ENCODE peak calls at places on chromosomes 3 and 15, in six cellular contexts. S is H9, M is H1, T is neuronal stem cell, U is trophoblast cell, J is IMR-90. R is an unnamed sample.
A peak's percentile ranks its signal among the peaks of the same experiment; 100 is the strongest.

GRCh38 chr3:104831076-104831475 is 535.6 kb upstream of the ALCAM start:
- DNase-seq in S (no peak), M (no peak), T (no peak), U (no peak), J (peak; percentile 18), R (no peak)

GRCh38 chr3:187490366-187490765 is 122.2 kb downstream of the RTP4 start:
- DNase-seq in S (no peak), M (no peak), T (no peak), U (no peak), J (no peak), R (peak; percentile 6)

GRCh38 chr3:11331101-11331500 is 58.9 kb downstream of the ATG7 start:
- DNase-seq in S (no peak), M (no peak), T (no peak), U (no peak), J (peak; percentile 59), R (no peak)

GRCh38 chr3:126274735-126275734 is 82.2 kb downstream of the KLF15 start:
- DNase-seq in S (no peak), M (no peak), T (no peak), U (no peak), J (no peak), R (no peak)

GRCh38 chr3:39166932-39167532 is 13.6 kb upstream of the CSRNP1 start:
- DNase-seq in S (no peak), M (no peak), T (no peak), U (no peak), J (peak; percentile 93), R (peak; percentile 98)

GRCh38 chr15:38991701-38992100 is 427.1 kb upstream of the RASGRP1 start:
- DNase-seq in S (no peak), M (no peak), T (no peak), U (no peak), J (no peak), R (no peak)

GRCh38 chr3:196563721-196564225 is 4.6 kb downstream of the WDR53 start:
- DNase-seq in S (no peak), M (no peak), T (no peak), U (no peak), J (peak; percentile 34), R (peak; percentile 23)

GRCh38 chr3:106342386-106342785 is 473.6 kb upstream of the CBLB start:
- DNase-seq in S (no peak), M (no peak), T (no peak), U (no peak), J (no peak), R (no peak)

GRCh38 chr15:100810831-100811230 is 68.8 kb upstream of the ALDH1A3 start:
- DNase-seq in S (no peak), M (no peak), T (no peak), U (no peak), J (no peak), R (no peak)

GRCh38 chr3:171465768-171466167 is 5.6 kb upstream of the TNIK start:
- DNase-seq in S (no peak), M (no peak), T (no peak), U (no peak), J (no peak), R (no peak)

GRCh38 chr3:107803170-107803569 is 280.4 kb downstream of the BBX start:
- DNase-seq in S (no peak), M (no peak), T (no peak), U (no peak), J (no peak), R (no peak)

GRCh38 chr3:110174908-110175307 is 837.6 kb upstream of the DPPA4 start:
- DNase-seq in S (no peak), M (no peak), T (no peak), U (no peak), J (peak; percentile 47), R (no peak)

GRCh38 chr3:185361920-185362319 is 1.0 kb upstream of the MAP3K13 start:
- DNase-seq in S (no peak), M (no peak), T (no peak), U (no peak), J (peak; percentile 51), R (peak; percentile 70)

GRCh38 chr3:49124203-49124602 is 3.6 kb upstream of the USP19 start:
- DNase-seq in S (no peak), M (no peak), T (no peak), U (no peak), J (no peak), R (no peak)

GRCh38 chr15:65906396-65906795 is 37.1 kb downstream of the RAB11A start:
- DNase-seq in S (peak; percentile 12), M (peak; percentile 28), T (no peak), U (peak; percentile 63), J (no peak), R (no peak)

GRCh38 chr3:43907508-43907858 is 216.7 kb downstream of the ABHD5 start:
- DNase-seq in S (no peak), M (no peak), T (no peak), U (no peak), J (no peak), R (no peak)

GRCh38 chr15:69305204-69305931 is 6.7 kb downstream of the PAQR5 start:
- DNase-seq in S (no peak), M (no peak), T (no peak), U (no peak), J (peak; percentile 96), R (peak; percentile 95)

GRCh38 chr3:32460031-32460749 is 42.5 kb downstream of the CMTM6 start:
- DNase-seq in S (peak; percentile 91), M (peak; percentile 79), T (peak; percentile 83), U (no peak), J (no peak), R (no peak)

GRCh38 chr3:188000361-188000861 is 153.5 kb upstream of the LPP start:
- DNase-seq in S (no peak), M (no peak), T (no peak), U (no peak), J (no peak), R (no peak)

GRCh38 chr3:190718691-190719090 is 143.8 kb downstream of the GMNC start:
- DNase-seq in S (no peak), M (no peak), T (no peak), U (no peak), J (peak; percentile 89), R (peak; percentile 34)

GRCh38 chr3:82281205-82281604 is 519.8 kb upstream of the GBE1 start:
- DNase-seq in S (no peak), M (no peak), T (peak; percentile 4), U (no peak), J (no peak), R (no peak)

GRCh38 chr3:161401389-161401788 is 30.1 kb upstream of the SPTSSB start:
- DNase-seq in S (no peak), M (no peak), T (no peak), U (no peak), J (no peak), R (no peak)

GRCh38 chr3:147411235-147411607 is 2.1 kb downstream of the ZIC1 start:
- DNase-seq in S (no peak), M (no peak), T (peak; percentile 44), U (no peak), J (peak; percentile 7), R (no peak)

GRCh38 chr15:49622561-49622960 is 1.7 kb downstream of the DTWD1 start:
- DNase-seq in S (no peak), M (no peak), T (no peak), U (no peak), J (no peak), R (peak; percentile 27)

GRCh38 chr3:78013653-78014052 is 973.8 kb downstream of the ROBO2 start:
- DNase-seq in S (no peak), M (no peak), T (no peak), U (no peak), J (no peak), R (no peak)

GRCh38 chr3:65961733-65962132 is 77.0 kb downstream of the MAGI1 start:
- DNase-seq in S (no peak), M (no peak), T (no peak), U (no peak), J (no peak), R (no peak)

DNA sequence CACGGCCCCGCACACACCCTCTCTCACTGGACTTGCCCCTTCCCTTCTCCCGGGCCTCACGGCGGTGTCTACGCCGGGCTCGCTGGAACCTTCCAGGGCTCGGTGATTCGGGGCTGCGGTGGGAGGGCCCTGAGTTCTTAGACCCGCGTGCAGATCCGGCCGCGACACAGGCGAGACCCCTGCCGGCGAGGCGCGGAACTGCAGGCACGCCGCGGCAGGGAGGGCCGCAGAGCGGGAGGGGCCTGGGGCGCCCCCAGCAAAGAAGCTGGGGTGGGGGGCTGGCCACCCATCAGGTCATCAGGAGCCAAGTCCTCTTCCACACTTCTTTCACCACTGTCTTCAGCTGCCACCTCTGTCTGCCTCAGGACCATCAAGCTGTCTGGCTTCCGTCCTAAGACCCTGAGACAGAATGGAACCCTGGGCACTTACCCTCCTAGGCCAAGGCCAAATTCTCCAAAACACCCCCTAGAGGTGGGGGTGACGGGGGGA is 164.5 kb downstream of the XXYLT1 start:
- DNase-seq in S (peak; percentile 77), M (peak; percentile 90), T (peak; percentile 69), U (peak; percentile 40), J (peak; percentile 52), R (peak; percentile 66)
- H3K4ac ChIP-seq in S (no peak overlapping the region), M (no peak overlapping the region), T (no peak overlapping the region), U (no peak overlapping the region), J (peak overlapping the region; percentile 48), R (no peak overlapping the region)

GRCh38 chr15:95845862-95846515 is 484.5 kb upstream of the NR2F2 start:
- DNase-seq in S (no peak), M (no peak), T (peak; percentile 93), U (no peak), J (peak; percentile 81), R (peak; percentile 97)
- H2AFZ ChIP-seq in S (no peak overlapping the region), M (peak overlapping the region; percentile 26), T (no peak overlapping the region), U (peak overlapping the region; percentile 6), J (peak overlapping the region; percentile 82), R (no peak overlapping the region)

DNA sequence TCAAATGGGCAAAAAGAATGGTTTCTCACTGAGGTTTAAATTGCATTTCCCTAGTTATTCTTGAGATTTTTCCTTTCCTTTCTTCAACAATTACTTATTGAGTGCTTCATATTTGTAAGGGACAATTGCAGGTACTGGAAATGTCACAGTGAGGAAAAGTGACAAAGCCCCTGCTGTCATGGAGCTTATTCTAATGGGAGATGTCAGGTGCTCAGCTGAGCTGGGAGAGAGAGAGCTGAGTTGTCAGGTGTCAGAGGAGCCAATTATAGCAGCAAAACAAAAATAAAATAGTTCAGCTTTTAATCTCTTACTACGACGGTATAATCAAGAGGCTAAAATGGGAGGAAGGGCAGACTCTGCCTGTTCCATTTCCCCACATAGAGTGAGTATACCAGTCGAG is 42.0 kb downstream of the CD86 start:
- DNase-seq in S (no peak), M (no peak), T (no peak), U (no peak), J (no peak), R (no peak)
- H3K4me2 ChIP-seq in S (no peak overlapping the region), M (no peak overlapping the region), T (no peak overlapping the region), U (no peak overlapping the region), J (no peak overlapping the region), R (no peak overlapping the region)

DNA sequence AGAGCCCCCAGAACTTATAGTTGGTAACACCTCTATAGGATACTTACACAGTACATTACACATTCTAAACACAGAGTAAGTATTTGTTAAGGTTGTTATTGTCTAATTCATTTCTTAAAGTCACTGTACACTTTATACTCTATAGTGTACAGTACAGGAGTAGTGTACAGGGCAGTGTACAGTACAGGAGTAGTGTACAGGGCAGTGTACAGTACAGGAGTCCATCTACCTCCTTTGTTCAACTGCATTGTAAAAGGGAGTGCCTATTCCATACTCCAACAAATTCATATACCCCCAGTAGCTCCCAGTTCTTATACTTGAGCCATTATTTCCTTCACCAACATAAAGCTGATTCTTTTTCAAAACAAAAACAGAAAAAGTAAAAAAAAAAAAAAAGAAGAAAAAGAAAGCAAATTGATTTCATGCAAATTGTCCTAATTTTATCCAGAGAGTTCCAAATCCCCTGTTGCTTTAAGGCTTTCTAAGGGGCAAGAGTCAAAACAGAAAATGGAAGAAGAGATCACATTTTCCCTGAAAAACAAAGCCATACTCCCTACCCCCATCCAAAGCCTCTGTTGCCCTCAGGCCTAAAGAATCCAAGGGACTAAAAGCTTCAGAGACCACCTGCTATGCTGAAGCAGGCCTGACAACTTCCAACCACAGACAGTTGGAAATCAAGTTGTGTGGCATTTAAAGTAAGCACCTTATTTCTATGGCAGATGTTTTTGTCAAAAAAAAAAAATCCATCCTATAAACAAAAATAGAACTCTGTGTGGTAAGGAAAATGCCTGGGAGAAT is 125.6 kb downstream of the PLCH1 start:
- DNase-seq in S (peak; percentile 61), M (no peak), T (peak; percentile 14), U (no peak), J (no peak), R (no peak)
- H3K4ac ChIP-seq in S (no peak overlapping the region), M (no peak overlapping the region), T (no peak overlapping the region), U (no peak overlapping the region), J (no peak overlapping the region), R (no peak overlapping the region)